ENCODE peak calls at places on chromosomes 2 and 18, in four cellular contexts. D is PC-3, L is GM23248, Q is GM23338. Z is an unnamed sample.

GRCh38 chr2:223247136-223247535 is 195.1 kb downstream of the KCNE4 start:
- DNase-seq in D (peak; percentile 50), L (peak; percentile 64), Q (peak; percentile 38), Z (peak; percentile 19)

GRCh38 chr2:88874063-88874657 is 182.7 kb downstream of the RPIA start:
- DNase-seq in D (peak; percentile 76), L (peak; percentile 67), Q (peak; percentile 81), Z (peak; percentile 20)

GRCh38 chr2:9313443-9313842 is 106.8 kb downstream of the ASAP2 start:
- DNase-seq in D (no peak), L (no peak), Q (no peak), Z (no peak)

GRCh38 chr2:240344904-240345303 is 90.6 kb upstream of the GPC1 start:
- DNase-seq in D (no peak), L (no peak), Q (no peak), Z (no peak)

GRCh38 chr2:179605341-179605740 is 256.1 kb downstream of the ZNF385B start:
- DNase-seq in D (no peak), L (peak; percentile 12), Q (no peak), Z (no peak)

GRCh38 chr2:104909317-104909716 is 55.4 kb downstream of the POU3F3 start:
- DNase-seq in D (no peak), L (no peak), Q (peak; percentile 6), Z (no peak)

GRCh38 chr2:84856785-84857184 is 24.1 kb downstream of the TRABD2A start:
- DNase-seq in D (no peak), L (no peak), Q (no peak), Z (no peak)

GRCh38 chr2:12702661-12703121 is 14.0 kb upstream of the TRIB2 start:
- DNase-seq in D (peak; percentile 94), L (peak; percentile 91), Q (no peak), Z (peak; percentile 12)

GRCh38 chr18:24914148-24914525 is 437.8 kb downstream of the ZNF521 start:
- DNase-seq in D (no peak), L (no peak), Q (no peak), Z (no peak)

GRCh38 chr2:170812716-170813585 is 3.7 kb upstream of the GAD1 start:
- DNase-seq in D (peak; percentile 94), L (peak; percentile 99), Q (peak; percentile 97), Z (peak; percentile 94)

DNA sequence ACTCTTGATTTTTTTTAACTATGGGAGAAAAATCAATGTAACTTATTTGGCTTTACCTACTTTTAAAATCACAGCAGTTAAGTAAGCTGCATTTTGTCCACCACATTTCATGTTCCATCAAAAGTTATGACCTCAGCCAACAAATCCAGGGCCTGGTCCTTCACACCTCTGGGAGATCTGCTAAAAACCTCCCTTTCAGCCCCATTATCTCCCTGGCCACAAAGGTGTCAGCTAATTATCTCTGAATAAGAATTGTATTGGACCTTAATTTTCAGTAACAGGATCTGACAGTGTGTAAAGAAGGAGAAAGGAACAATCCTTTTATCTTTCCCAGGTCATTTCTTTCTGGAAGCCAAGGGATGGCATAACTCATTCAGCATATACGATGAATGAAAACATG is 359.3 kb downstream of the TMEM182 start:
- DNase-seq in D (no peak), L (no peak), Q (no peak), Z (no peak)
- H3K4me2 ChIP-seq in D (no peak overlapping the region), L (no peak overlapping the region), Q (no peak overlapping the region), Z (no peak overlapping the region)

DNA sequence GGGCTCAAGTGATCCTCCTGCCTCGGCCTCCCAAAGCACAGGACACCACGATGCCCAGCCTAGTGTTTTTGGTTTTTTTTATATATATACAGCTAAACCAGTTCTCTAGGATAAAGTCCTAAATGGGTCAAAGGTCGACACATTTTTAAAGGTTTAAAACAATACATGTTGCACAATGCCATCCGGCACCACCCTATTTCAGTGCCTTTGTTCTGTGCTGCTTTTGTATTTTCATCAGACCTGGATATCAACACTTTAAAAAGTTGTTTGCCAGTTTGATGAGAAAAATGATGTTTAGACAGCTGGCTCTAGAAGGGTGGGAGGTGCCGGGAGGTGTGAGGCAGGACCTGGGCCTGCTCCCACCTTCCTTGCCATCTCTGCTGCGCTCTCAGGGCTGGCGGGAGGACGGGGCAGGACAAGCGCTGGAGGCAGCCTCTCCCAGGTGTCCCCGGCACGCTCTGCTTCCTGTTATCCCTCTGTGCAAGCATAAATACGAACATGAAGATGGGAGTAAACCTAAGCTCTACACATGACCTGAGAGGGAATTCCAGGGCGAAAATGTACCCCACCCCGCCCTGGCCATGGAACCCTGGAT is 103.7 kb downstream of the HS6ST1 start:
- DNase-seq in D (no peak), L (no peak), Q (no peak), Z (no peak)
- TF ChIP-seq EZH2phosphoT487 in D (no peak), L (no peak), Q (no peak), Z (no peak)

GRCh38 chr2:190840572-190841172 is 39.9 kb upstream of the GLS start:
- DNase-seq in D (no peak), L (no peak), Q (no peak), Z (no peak)
- H3K4me2 ChIP-seq in D (peak overlapping the region; percentile 19), L (no peak overlapping the region), Q (no peak overlapping the region), Z (no peak overlapping the region)

DNA sequence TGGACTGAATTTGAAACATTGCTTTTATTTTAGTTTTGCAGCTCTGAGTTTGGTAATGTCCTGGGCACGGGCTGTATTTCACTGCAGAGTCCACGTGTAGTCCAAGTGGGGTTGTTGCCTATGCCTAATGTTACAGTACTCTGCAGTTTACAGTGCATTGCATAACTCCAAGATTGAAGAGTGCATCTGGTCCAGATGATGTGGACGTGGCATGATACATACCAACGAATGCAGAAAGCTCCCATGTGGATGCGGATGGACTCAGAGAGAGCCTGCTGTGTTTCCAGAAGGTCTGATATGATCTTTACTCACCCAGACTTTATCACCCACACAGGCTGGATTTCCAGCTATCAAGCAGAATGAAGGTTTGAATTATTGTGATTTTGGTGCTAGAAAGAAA is 44.4 kb upstream of the CCDC68 start:
- DNase-seq in D (no peak), L (no peak), Q (no peak), Z (no peak)
- TF ChIP-seq EZH2phosphoT487 in D (no peak), L (no peak), Q (no peak), Z (no peak)